ENCODE peak calls at places on chromosomes 7 and 10, in nine cellular contexts. I, X, D, R, P, H, O, E and W are unnamed samples.

GRCh38 chr10:59606551-59606961 is 103.1 kb downstream of the SLC16A9 start:
- DNase-seq in D (no peak), I (peak), X (no peak), R (peak), E (no peak), O (no peak), P (no peak), H (no peak), W (no peak)

GRCh38 chr7:15862781-15863165 is 176.3 kb upstream of the MEOX2 start:
- DNase-seq in E (no peak), D (no peak), X (no peak), H (no peak), P (no peak), O (no peak), I (no peak), R (no peak), W (no peak)

GRCh38 chr7:82925331-82925730 is 237.4 kb downstream of the PCLO start:
- DNase-seq in H (no peak), I (no peak), R (no peak), P (no peak), O (no peak), D (no peak), E (no peak), X (no peak), W (no peak)

GRCh38 chr7:124667312-124667711 is 98.3 kb downstream of the GPR37 start:
- DNase-seq in X (no peak), I (no peak), D (no peak), R (no peak), H (no peak), P (no peak), E (no peak), O (no peak), W (no peak)

GRCh38 chr10:59971915-59972314 is 65.6 kb upstream of the CCDC6 start:
- DNase-seq in P (no peak), H (no peak), R (peak), X (no peak), I (peak), D (no peak), E (no peak), O (no peak), W (peak)

GRCh38 chr10:102195301-102195870 is 30.7 kb upstream of the ELOVL3 start:
- DNase-seq in P (no peak), I (no peak), H (no peak), O (no peak), X (no peak), E (no peak), R (no peak), D (no peak), W (no peak)

GRCh38 chr10:31366703-31367102 is 47.7 kb downstream of the ZEB1 start:
- DNase-seq in R (no peak), X (no peak), P (no peak), E (no peak), I (no peak), D (no peak), O (no peak), H (no peak), W (no peak)

GRCh38 chr10:110361800-110362456 is 57.2 kb upstream of the SMNDC1 start:
- DNase-seq in I (no peak), O (no peak), R (no peak), D (no peak), H (no peak), X (no peak), E (no peak), P (no peak), W (no peak)

GRCh38 chr7:142355328-142355727 is 97.5 kb upstream of the PRSS58 start:
- DNase-seq in X (no peak), O (no peak), E (no peak), D (no peak), P (no peak), R (no peak), H (no peak), I (no peak), W (no peak)

GRCh38 chr10:114077815-114078219 is 34.2 kb downstream of the ADRB1 start:
- DNase-seq in E (no peak), O (no peak), I (no peak), R (no peak), P (no peak), D (no peak), X (no peak), H (no peak), W (no peak)

DNA sequence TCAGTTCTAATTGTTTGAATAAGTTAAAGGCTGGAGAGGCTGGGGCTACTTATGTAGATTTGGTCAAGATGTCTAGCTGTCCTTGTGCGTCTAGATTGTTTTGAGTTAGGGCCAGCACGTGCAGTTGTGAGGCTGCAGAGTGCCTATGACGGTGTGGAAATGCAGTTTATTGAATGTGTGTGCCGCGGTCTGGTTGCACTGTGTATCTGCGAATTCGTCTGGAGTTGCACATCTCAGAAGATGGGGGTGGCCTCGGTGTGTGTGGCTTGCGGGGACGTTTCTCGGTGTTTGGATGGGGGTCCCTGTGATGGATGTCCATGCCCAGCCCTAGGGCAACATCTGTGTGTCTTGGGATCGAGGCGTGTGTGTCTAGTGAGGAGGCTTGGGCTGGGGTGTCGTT is 10.2 kb downstream of the EMX2 start:
- DNase-seq in E (no peak), I (no peak), R (no peak), O (no peak), X (peak), D (no peak), P (no peak), H (no peak), W (no peak)
- H3K4me3 ChIP-seq in E (no peak), I (no peak), R (no peak), O (no peak), X (no peak), D (no peak), P (peak), H (no peak), W (no peak)

GRCh38 chr7:149458235-149458634 is 2.6 kb downstream of the ZNF777 start:
- DNase-seq in X (no peak), H (no peak), I (no peak), P (no peak), R (no peak), D (no peak), E (no peak), O (no peak), W (peak)
- H3K4me3 ChIP-seq in X (no peak), H (no peak), I (no peak), P (no peak), R (no peak), D (no peak), E (no peak), O (no peak), W (peak)

GRCh38 chr10:109037978-109038377 is 885.3 kb downstream of the XPNPEP1 start:
- DNase-seq in O (no peak), E (no peak), R (no peak), X (no peak), P (no peak), H (no peak), D (no peak), I (no peak), W (no peak)
- H3K4me3 ChIP-seq in O (no peak), E (no peak), R (no peak), X (no peak), P (no peak), H (no peak), D (no peak), I (no peak), W (no peak)

GRCh38 chr10:129605986-129606518 is 139.0 kb downstream of the MGMT start:
- DNase-seq in P (no peak), H (no peak), E (no peak), O (no peak), I (no peak), D (no peak), X (no peak), R (no peak), W (no peak)
- H3K4me3 ChIP-seq in P (no peak), H (no peak), E (no peak), O (no peak), I (no peak), D (no peak), X (no peak), R (no peak), W (no peak)

DNA sequence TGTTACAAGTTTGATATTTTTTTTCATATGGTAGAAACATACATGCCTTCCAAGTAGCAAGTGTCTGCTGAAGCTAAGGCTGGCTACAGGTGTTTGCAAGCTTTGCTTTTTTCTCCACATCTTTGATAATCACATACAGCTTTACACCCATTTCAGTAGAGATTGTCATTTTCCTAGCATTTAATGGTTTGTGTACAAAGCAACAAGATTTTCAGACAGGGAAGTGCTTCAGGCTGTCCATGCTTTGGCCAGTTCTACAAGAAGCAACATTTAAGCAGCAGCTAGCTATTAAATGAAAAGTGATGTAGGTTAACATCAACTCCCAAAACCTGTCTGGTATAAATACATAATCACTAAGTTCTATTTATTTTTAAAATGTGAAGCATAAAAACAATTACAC is 2.3 kb downstream of the HDAC9 start:
- DNase-seq in X (no peak), E (no peak), I (no peak), D (no peak), R (no peak), P (no peak), O (no peak), H (no peak), W (no peak)
- H3K4me3 ChIP-seq in X (no peak), E (no peak), I (peak), D (peak), R (no peak), P (no peak), O (no peak), H (no peak), W (peak)

GRCh38 chr10:5283305-5284158 is 81.2 kb upstream of the UCN3 start:
- DNase-seq in I (peak), X (no peak), R (peak), H (no peak), P (peak), E (peak), D (no peak), O (peak), W (peak)
- H3K4me3 ChIP-seq in I (no peak), X (no peak), R (no peak), H (no peak), P (no peak), E (no peak), D (no peak), O (no peak), W (no peak)